ENCODE peak calls at places on chromosomes 5 and 9, in eight cellular contexts. B is ACHN; R is activated CD4-positive, alpha-beta T cell treated with anti-CD3 and anti-CD28 coated beads, Interleukin-2, amount 50 U/mL, for 1 hour; I is mucosa of gallbladder; N is brain microvascular endothelial cell; P is spleen; W is T-helper 17 cell; D is NCI-H1417. A is an unnamed sample.

GRCh38 chr5:34743878-34744277 is 87.8 kb downstream of the RAI14 start:
- DNase-seq in P (no peak), R (no peak), B (peak), I (no peak), N (peak), W (no peak), D (no peak), A (no peak)

GRCh38 chr9:125984461-125984860 is 237.3 kb downstream of the PBX3 start:
- DNase-seq in B (no peak), I (no peak), D (no peak), W (no peak), R (no peak), N (no peak), P (no peak), A (no peak)

GRCh38 chr9:137470785-137471184 is 11.7 kb upstream of the NSMF start:
- DNase-seq in I (no peak), N (no peak), P (peak), D (no peak), W (no peak), R (no peak), B (no peak), A (no peak)

GRCh38 chr5:170254056-170254455 is 21.3 kb downstream of the C5orf58 start:
- DNase-seq in I (no peak), W (peak), R (peak), N (no peak), D (no peak), B (no peak), P (no peak), A (no peak)

GRCh38 chr9:80560976-80561375 is 989.2 kb downstream of the TLE4 start:
- DNase-seq in I (no peak), D (no peak), W (no peak), P (no peak), R (no peak), N (no peak), B (no peak), A (no peak)

GRCh38 chr9:99678550-99678949 is 143.1 kb upstream of the NR4A3 start:
- DNase-seq in N (no peak), B (no peak), D (no peak), I (no peak), W (no peak), R (no peak), P (no peak), A (no peak)

GRCh38 chr5:76391014-76391413 is 12.1 kb upstream of the IQGAP2 start:
- DNase-seq in R (peak), B (no peak), W (no peak), I (no peak), P (no peak), N (no peak), D (no peak), A (no peak)

GRCh38 chr5:71587709-71588532 is 781 bp downstream of the MCCC2 start:
- DNase-seq in W (no peak), N (no peak), I (no peak), B (no peak), D (no peak), R (peak), P (no peak), A (no peak)

GRCh38 chr5:176910161-176910560 is 11.0 kb upstream of the HK3 start:
- DNase-seq in N (no peak), R (no peak), B (no peak), I (no peak), P (no peak), D (no peak), W (no peak), A (no peak)

GRCh38 chr5:17379188-17379951 is 118.7 kb upstream of the TAF11L2 start:
- DNase-seq in I (no peak), D (peak), P (no peak), W (no peak), R (no peak), N (no peak), B (no peak), A (peak)

GRCh38 chr5:115557667-115558387 is 13.3 kb upstream of the FEM1C start:
- DNase-seq in N (peak), B (no peak), W (no peak), D (peak), R (no peak), P (no peak), I (no peak), A (no peak)

GRCh38 chr5:72597456-72597948 is 90.3 kb upstream of the ZNF366 start:
- DNase-seq in D (no peak), W (no peak), B (peak), N (peak), P (no peak), R (no peak), I (no peak), A (no peak)

GRCh38 chr9:96025995-96026572 is 150.6 kb downstream of the ERCC6L2 start:
- DNase-seq in B (no peak), W (no peak), N (no peak), D (no peak), P (no peak), R (no peak), I (no peak), A (no peak)

GRCh38 chr9:75152416-75152815 is 64.1 kb downstream of the OSTF1 start:
- DNase-seq in D (no peak), N (no peak), P (no peak), I (no peak), B (no peak), R (peak), W (peak), A (no peak)

GRCh38 chr5:73039082-73039481 is 81.3 kb upstream of the TMEM171 start:
- DNase-seq in B (no peak), N (no peak), I (no peak), W (no peak), D (peak), R (no peak), P (no peak), A (peak)

GRCh38 chr5:33379757-33380156 is 61.0 kb upstream of the TARS1 start:
- DNase-seq in W (no peak), N (no peak), B (peak), P (no peak), I (no peak), D (no peak), R (no peak), A (no peak)

GRCh38 chr5:60435808-60436207 is 264.2 kb downstream of the DEPDC1B start:
- DNase-seq in W (no peak), D (no peak), R (no peak), B (no peak), I (no peak), P (no peak), N (no peak), A (no peak)

GRCh38 chr5:74667396-74667795 is 17.6 kb upstream of the HEXB start:
- DNase-seq in N (peak), W (no peak), D (no peak), I (no peak), P (no peak), R (no peak), B (no peak), A (no peak)

GRCh38 chr9:135252980-135253304 is 165.5 kb downstream of the OLFM1 start:
- DNase-seq in I (no peak), W (no peak), N (no peak), B (no peak), P (peak), D (no peak), R (no peak), A (no peak)

GRCh38 chr5:133562554-133562953 is 49.8 kb downstream of the FSTL4 start:
- DNase-seq in R (no peak), B (no peak), N (no peak), P (no peak), D (no peak), I (no peak), W (no peak), A (no peak)

GRCh38 chr5:80686757-80687156 is 32.0 kb upstream of the DHFR start:
- DNase-seq in N (no peak), B (peak), P (no peak), D (peak), I (no peak), W (no peak), R (no peak), A (no peak)

GRCh38 chr5:94459915-94460314 is 158.5 kb downstream of the KIAA0825 start:
- DNase-seq in R (no peak), P (no peak), N (no peak), B (no peak), W (no peak), I (no peak), D (no peak), A (no peak)

GRCh38 chr9:86282979-86283535 is 719 bp upstream of the ISCA1 start:
- DNase-seq in N (peak), I (no peak), R (no peak), D (no peak), P (peak), B (peak), W (no peak), A (no peak)

GRCh38 chr9:6944093-6944551 is 186.3 kb downstream of the KDM4C start:
- DNase-seq in I (no peak), N (peak), R (no peak), D (peak), P (no peak), B (no peak), W (no peak), A (peak)

GRCh38 chr5:135372654-135373381 is 26.2 kb downstream of the MACROH2A1 start:
- DNase-seq in N (no peak), R (no peak), D (no peak), I (no peak), P (peak), W (no peak), B (no peak), A (no peak)